ENCODE peak calls at places on chromosomes 16 and 17, in nine cellular contexts. U is posterior cingulate gyrus; J is HS-27A; X is stimulated activated naive B cell treated with anti-CD40 and anti-IgM and Interleukin-4, amounts not matched to agents 10 μg/mL and 1 μg/mL and 100 μg/mL, for 72 hours; L is mucosa of gallbladder; Z is stimulated activated CD4-positive, alpha-beta T cell treated with anti-CD3 and anti-CD28 coated beads, TNF-alpha, amount 100 ng/mL, for 48 hours; F is H9; C is HAP-1; I is Daoy. R is an unnamed sample.

GRCh38 chr17:66413564-66414520 is 111.4 kb downstream of the PRKCA start:
- DNase-seq in L (no peak), X (no peak), Z (no peak), I (no peak), J (no peak), U (no peak), C (no peak), F (no peak), R (no peak)

GRCh38 chr16:3637371-3637923 is 17.0 kb upstream of the DNASE1 start:
- DNase-seq in J (no peak), Z (no peak), C (no peak), U (no peak), L (peak; percentile 50), X (peak; percentile 24), F (no peak), I (no peak), R (no peak)

GRCh38 chr17:77455111-77455877 is 314.5 kb downstream of the SEC14L1 start:
- DNase-seq in F (no peak), Z (no peak), L (no peak), U (peak; percentile 74), J (no peak), C (no peak), X (no peak), I (no peak), R (no peak)

GRCh38 chr17:7912927-7913524 is 3.1 kb downstream of the RNF227 start:
- DNase-seq in Z (no peak), C (peak; percentile 80), I (peak; percentile 68), X (no peak), F (peak; percentile 53), L (peak; percentile 65), U (no peak), J (no peak), R (peak; percentile 84)

GRCh38 chr16:4381072-4381934 is 9.7 kb downstream of the VASN start:
- DNase-seq in X (no peak), Z (no peak), C (no peak), U (peak; percentile 94), F (no peak), L (no peak), I (no peak), J (no peak), R (no peak)

GRCh38 chr17:50206604-50207293 is 5.3 kb upstream of the COL1A1 start:
- DNase-seq in I (peak; percentile 72), L (peak; percentile 52), X (no peak), C (no peak), F (peak; percentile 91), Z (no peak), U (no peak), J (no peak), R (no peak)

GRCh38 chr17:38509008-38509771 is 80.9 kb downstream of the ARHGAP23 start:
- DNase-seq in Z (peak; percentile 73), F (peak; percentile 99), J (no peak), X (peak; percentile 46), I (peak; percentile 47), U (peak; percentile 97), L (peak; percentile 68), C (peak; percentile 46), R (peak; percentile 60)

GRCh38 chr17:11935734-11936406 is 61.4 kb downstream of the ZNF18 start:
- DNase-seq in F (peak; percentile 78), I (peak; percentile 69), L (peak; percentile 67), C (no peak), U (peak; percentile 94), X (peak; percentile 5), Z (peak; percentile 4), J (peak; percentile 34), R (peak; percentile 79)

GRCh38 chr16:89841275-89841674 is 13.0 kb downstream of the SPIRE2 start:
- DNase-seq in J (no peak), Z (no peak), U (no peak), I (no peak), C (no peak), X (no peak), L (no peak), F (no peak), R (no peak)

GRCh38 chr16:57632568-57632967 is 4.1 kb downstream of the ADGRG1 start:
- DNase-seq in C (no peak), F (no peak), U (peak; percentile 95), J (no peak), Z (no peak), L (no peak), I (peak; percentile 50), X (no peak), R (no peak)

GRCh38 chr17:72117748-72118587 is 2.9 kb upstream of the SOX9 start:
- DNase-seq in Z (no peak), C (no peak), X (no peak), U (peak; percentile 84), L (no peak), F (peak; percentile 69), J (no peak), I (peak; percentile 37), R (no peak)

GRCh38 chr17:80830020-80830780 is 161.4 kb upstream of the CHMP6 start:
- DNase-seq in I (no peak), F (no peak), C (no peak), X (no peak), Z (no peak), U (peak; percentile 53), L (no peak), J (no peak), R (no peak)

GRCh38 chr16:2751577-2752034 is 832 bp upstream of the SRRM2 start:
- DNase-seq in I (no peak), J (no peak), U (peak; percentile 80), Z (no peak), F (peak; percentile 90), L (peak; percentile 17), C (peak; percentile 72), X (no peak), R (no peak)

GRCh38 chr17:77944390-77945222 is 13.9 kb upstream of the TNRC6C start:
- DNase-seq in J (no peak), U (no peak), Z (no peak), F (no peak), L (no peak), X (no peak), I (no peak), C (no peak), R (no peak)

GRCh38 chr16:88941051-88941932 is 35.7 kb downstream of the CBFA2T3 start:
- DNase-seq in U (no peak), X (no peak), J (no peak), I (no peak), F (no peak), L (no peak), Z (no peak), C (no peak), R (no peak)

GRCh38 chr17:73342549-73343167 is 30.9 kb upstream of the CDC42EP4 start:
- DNase-seq in X (no peak), Z (no peak), F (no peak), I (peak; percentile 94), C (no peak), L (no peak), U (no peak), J (no peak), R (no peak)

R was measured in MCF 10A.